ENCODE peak calls at places on chromosomes 5 and 9, in five cellular contexts. J is amygdala, O is AML-193, Y is activated T-cell treated with anti-CD3 and anti-CD28 coated beads for 1 hour, W is breast epithelium. S is an unnamed sample.

GRCh38 chr5:122077451-122078115 is 476 bp downstream of the LOX start:
- DNase-seq in J (no peak), O (no peak), Y (no peak), W (no peak), S (peak; percentile 33)

GRCh38 chr9:131404581-131404980 is 10.7 kb downstream of the PRRC2B start:
- DNase-seq in J (no peak), O (no peak), Y (no peak), W (no peak), S (no peak)

GRCh38 chr5:151671979-151672378 is 14.7 kb downstream of the SPARC start:
- DNase-seq in J (no peak), O (no peak), Y (no peak), W (no peak), S (no peak)

GRCh38 chr5:150051657-150052195 is 34.6 kb downstream of the CSF1R start:
- DNase-seq in J (no peak), O (no peak), Y (no peak), W (no peak), S (no peak)

GRCh38 chr5:179825655-179826182 is 5.0 kb downstream of the SQSTM1 start:
- DNase-seq in J (no peak), O (no peak), Y (no peak), W (no peak), S (no peak)

GRCh38 chr9:110995511-110996340 is 42.5 kb downstream of the LPAR1 start:
- DNase-seq in J (no peak), O (no peak), Y (no peak), W (no peak), S (no peak)

GRCh38 chr5:120368923-120369715 is 95.0 kb upstream of the PRR16 start:
- DNase-seq in J (no peak), O (no peak), Y (no peak), W (no peak), S (no peak)

GRCh38 chr5:126732716-126733115 is 44.2 kb upstream of the LMNB1 start:
- DNase-seq in J (no peak), O (no peak), Y (no peak), W (no peak), S (no peak)

GRCh38 chr5:102600964-102601363 is 102.2 kb upstream of the SLCO6A1 start:
- DNase-seq in J (no peak), O (no peak), Y (no peak), W (no peak), S (no peak)

GRCh38 chr9:85420750-85421149 is 321.0 kb downstream of the AGTPBP1 start:
- DNase-seq in J (no peak), O (no peak), Y (no peak), W (no peak), S (no peak)

GRCh38 chr5:44536650-44537260 is 147.5 kb upstream of the FGF10 start:
- DNase-seq in J (no peak), O (no peak), Y (no peak), W (no peak), S (no peak)

GRCh38 chr5:147481376-147481775 is 28.5 kb downstream of the DPYSL3 start:
- DNase-seq in J (no peak), O (no peak), Y (no peak), W (no peak), S (no peak)

GRCh38 chr5:145237843-145238242 is 597.3 kb downstream of the PRELID2 start:
- DNase-seq in J (no peak), O (peak; percentile 62), Y (no peak), W (no peak), S (no peak)

GRCh38 chr5:93208156-93208895 is 372.7 kb downstream of the NR2F1-AS1 start:
- DNase-seq in J (no peak), O (no peak), Y (no peak), W (no peak), S (no peak)

GRCh38 chr5:135890867-135891266 is 4.8 kb downstream of the IL9 start:
- DNase-seq in J (no peak), O (no peak), Y (no peak), W (no peak), S (no peak)

S was measured in frontal cortex.